ENCODE peak calls at places on chromosomes 16 and 17, in six cellular contexts. One of them, this sample, is unnamed.

GRCh38 chr17:6843241-6843890 is 11.8 kb upstream of the TEKT1 start:
- DNase-seq in NCI-H1930: peak; percentile 47
- DNase-seq in CD8-positive, alpha-beta memory T cell: peak; percentile 19
- DNase-seq in fibroblast of lung: peak; percentile 68
- DNase-seq in activated naive CD8-positive, alpha-beta T cell treated with anti-CD3 and anti-CD28 coated beads, Interleukin-2, amount 50 U/mL, for 24 hours: no peak
- DNase-seq in stimulated activated CD8-positive, alpha-beta memory T cell treated with anti-CD3 and anti-CD28 coated beads, Interleukin-7, amount 100 ng/mL, for 1 hour: no peak
- DNase-seq in this sample: no peak

GRCh38 chr17:81429813-81430510 is 34.7 kb downstream of the BAHCC1 start:
- DNase-seq in activated naive CD8-positive, alpha-beta T cell treated with anti-CD3 and anti-CD28 coated beads, Interleukin-2, amount 50 U/mL, for 24 hours: no peak
- DNase-seq in NCI-H1930: no peak
- DNase-seq in stimulated activated CD8-positive, alpha-beta memory T cell treated with anti-CD3 and anti-CD28 coated beads, Interleukin-7, amount 100 ng/mL, for 1 hour: no peak
- DNase-seq in CD8-positive, alpha-beta memory T cell: no peak
- DNase-seq in fibroblast of lung: peak; percentile 69
- DNase-seq in this sample: no peak

GRCh38 chr17:82301300-82301915 is 16.0 kb downstream of the CD7 start:
- DNase-seq in CD8-positive, alpha-beta memory T cell: no peak
- DNase-seq in NCI-H1930: no peak
- DNase-seq in fibroblast of lung: no peak
- DNase-seq in stimulated activated CD8-positive, alpha-beta memory T cell treated with anti-CD3 and anti-CD28 coated beads, Interleukin-7, amount 100 ng/mL, for 1 hour: no peak
- DNase-seq in activated naive CD8-positive, alpha-beta T cell treated with anti-CD3 and anti-CD28 coated beads, Interleukin-2, amount 50 U/mL, for 24 hours: no peak
- DNase-seq in this sample: no peak

GRCh38 chr17:45739786-45740185 is 44.3 kb upstream of the CRHR1 start:
- DNase-seq in fibroblast of lung: no peak
- DNase-seq in CD8-positive, alpha-beta memory T cell: no peak
- DNase-seq in stimulated activated CD8-positive, alpha-beta memory T cell treated with anti-CD3 and anti-CD28 coated beads, Interleukin-7, amount 100 ng/mL, for 1 hour: no peak
- DNase-seq in activated naive CD8-positive, alpha-beta T cell treated with anti-CD3 and anti-CD28 coated beads, Interleukin-2, amount 50 U/mL, for 24 hours: no peak
- DNase-seq in NCI-H1930: no peak
- DNase-seq in this sample: no peak

GRCh38 chr16:4675864-4676786 is 17.2 kb upstream of the NUDT16L1 start:
- DNase-seq in stimulated activated CD8-positive, alpha-beta memory T cell treated with anti-CD3 and anti-CD28 coated beads, Interleukin-7, amount 100 ng/mL, for 1 hour: no peak
- DNase-seq in activated naive CD8-positive, alpha-beta T cell treated with anti-CD3 and anti-CD28 coated beads, Interleukin-2, amount 50 U/mL, for 24 hours: peak; percentile 74
- DNase-seq in NCI-H1930: no peak
- DNase-seq in fibroblast of lung: no peak
- DNase-seq in CD8-positive, alpha-beta memory T cell: peak; percentile 81
- DNase-seq in this sample: no peak

GRCh38 chr17:71759422-71760060 is 361.3 kb upstream of the SOX9 start:
- DNase-seq in fibroblast of lung: peak; percentile 31
- DNase-seq in CD8-positive, alpha-beta memory T cell: no peak
- DNase-seq in stimulated activated CD8-positive, alpha-beta memory T cell treated with anti-CD3 and anti-CD28 coated beads, Interleukin-7, amount 100 ng/mL, for 1 hour: no peak
- DNase-seq in activated naive CD8-positive, alpha-beta T cell treated with anti-CD3 and anti-CD28 coated beads, Interleukin-2, amount 50 U/mL, for 24 hours: no peak
- DNase-seq in NCI-H1930: no peak
- DNase-seq in this sample: no peak

GRCh38 chr17:7774037-7774659 is 56.6 kb downstream of the DNAH2 start:
- DNase-seq in fibroblast of lung: peak; percentile 83
- DNase-seq in stimulated activated CD8-positive, alpha-beta memory T cell treated with anti-CD3 and anti-CD28 coated beads, Interleukin-7, amount 100 ng/mL, for 1 hour: no peak
- DNase-seq in activated naive CD8-positive, alpha-beta T cell treated with anti-CD3 and anti-CD28 coated beads, Interleukin-2, amount 50 U/mL, for 24 hours: no peak
- DNase-seq in CD8-positive, alpha-beta memory T cell: no peak
- DNase-seq in NCI-H1930: no peak
- DNase-seq in this sample: no peak

GRCh38 chr17:79977711-79978544 is 57.7 kb downstream of the TBC1D16 start:
- DNase-seq in CD8-positive, alpha-beta memory T cell: no peak
- DNase-seq in fibroblast of lung: no peak
- DNase-seq in NCI-H1930: no peak
- DNase-seq in activated naive CD8-positive, alpha-beta T cell treated with anti-CD3 and anti-CD28 coated beads, Interleukin-2, amount 50 U/mL, for 24 hours: no peak
- DNase-seq in stimulated activated CD8-positive, alpha-beta memory T cell treated with anti-CD3 and anti-CD28 coated beads, Interleukin-7, amount 100 ng/mL, for 1 hour: no peak
- DNase-seq in this sample: no peak

GRCh38 chr17:21679256-21680146 is 12.8 kb upstream of the KCNJ18 start:
- DNase-seq in stimulated activated CD8-positive, alpha-beta memory T cell treated with anti-CD3 and anti-CD28 coated beads, Interleukin-7, amount 100 ng/mL, for 1 hour: no peak
- DNase-seq in CD8-positive, alpha-beta memory T cell: no peak
- DNase-seq in activated naive CD8-positive, alpha-beta T cell treated with anti-CD3 and anti-CD28 coated beads, Interleukin-2, amount 50 U/mL, for 24 hours: no peak
- DNase-seq in NCI-H1930: peak; percentile 48
- DNase-seq in fibroblast of lung: no peak
- DNase-seq in this sample: no peak

GRCh38 chr16:968620-969019 is 2.2 kb downstream of the LMF1 start:
- DNase-seq in stimulated activated CD8-positive, alpha-beta memory T cell treated with anti-CD3 and anti-CD28 coated beads, Interleukin-7, amount 100 ng/mL, for 1 hour: no peak
- DNase-seq in fibroblast of lung: no peak
- DNase-seq in CD8-positive, alpha-beta memory T cell: no peak
- DNase-seq in activated naive CD8-positive, alpha-beta T cell treated with anti-CD3 and anti-CD28 coated beads, Interleukin-2, amount 50 U/mL, for 24 hours: no peak
- DNase-seq in NCI-H1930: no peak
- DNase-seq in this sample: no peak

GRCh38 chr17:44763170-44763569 is 4.4 kb downstream of the ADAM11 start:
- DNase-seq in activated naive CD8-positive, alpha-beta T cell treated with anti-CD3 and anti-CD28 coated beads, Interleukin-2, amount 50 U/mL, for 24 hours: no peak
- DNase-seq in CD8-positive, alpha-beta memory T cell: no peak
- DNase-seq in stimulated activated CD8-positive, alpha-beta memory T cell treated with anti-CD3 and anti-CD28 coated beads, Interleukin-7, amount 100 ng/mL, for 1 hour: no peak
- DNase-seq in NCI-H1930: no peak
- DNase-seq in fibroblast of lung: no peak
- DNase-seq in this sample: no peak

GRCh38 chr17:56291226-56291805 is 138.0 kb downstream of the ANKFN1 start:
- DNase-seq in NCI-H1930: no peak
- DNase-seq in CD8-positive, alpha-beta memory T cell: no peak
- DNase-seq in fibroblast of lung: peak; percentile 29
- DNase-seq in activated naive CD8-positive, alpha-beta T cell treated with anti-CD3 and anti-CD28 coated beads, Interleukin-2, amount 50 U/mL, for 24 hours: no peak
- DNase-seq in stimulated activated CD8-positive, alpha-beta memory T cell treated with anti-CD3 and anti-CD28 coated beads, Interleukin-7, amount 100 ng/mL, for 1 hour: no peak
- DNase-seq in this sample: no peak

GRCh38 chr17:57294629-57295501 is 38.5 kb downstream of the MSI2 start:
- DNase-seq in fibroblast of lung: peak; percentile 12
- DNase-seq in NCI-H1930: peak; percentile 34
- DNase-seq in CD8-positive, alpha-beta memory T cell: peak; percentile 23
- DNase-seq in stimulated activated CD8-positive, alpha-beta memory T cell treated with anti-CD3 and anti-CD28 coated beads, Interleukin-7, amount 100 ng/mL, for 1 hour: peak; percentile 8
- DNase-seq in activated naive CD8-positive, alpha-beta T cell treated with anti-CD3 and anti-CD28 coated beads, Interleukin-2, amount 50 U/mL, for 24 hours: peak; percentile 23
- DNase-seq in this sample: peak; percentile 81

GRCh38 chr17:42578282-42578869 is 847 bp upstream of the PSMC3IP start:
- DNase-seq in fibroblast of lung: peak; percentile 76
- DNase-seq in stimulated activated CD8-positive, alpha-beta memory T cell treated with anti-CD3 and anti-CD28 coated beads, Interleukin-7, amount 100 ng/mL, for 1 hour: peak; percentile 53
- DNase-seq in NCI-H1930: peak; percentile 65
- DNase-seq in CD8-positive, alpha-beta memory T cell: peak; percentile 67
- DNase-seq in activated naive CD8-positive, alpha-beta T cell treated with anti-CD3 and anti-CD28 coated beads, Interleukin-2, amount 50 U/mL, for 24 hours: peak; percentile 85
- DNase-seq in this sample: peak; percentile 62

GRCh38 chr16:15644306-15644961 is 1.5 kb upstream of the MARF1 start:
- DNase-seq in activated naive CD8-positive, alpha-beta T cell treated with anti-CD3 and anti-CD28 coated beads, Interleukin-2, amount 50 U/mL, for 24 hours: no peak
- DNase-seq in fibroblast of lung: no peak
- DNase-seq in CD8-positive, alpha-beta memory T cell: no peak
- DNase-seq in NCI-H1930: peak; percentile 72
- DNase-seq in stimulated activated CD8-positive, alpha-beta memory T cell treated with anti-CD3 and anti-CD28 coated beads, Interleukin-7, amount 100 ng/mL, for 1 hour: no peak
- DNase-seq in this sample: peak; percentile 49

GRCh38 chr17:81171941-81172340 is 5.9 kb upstream of the AATK start:
- DNase-seq in activated naive CD8-positive, alpha-beta T cell treated with anti-CD3 and anti-CD28 coated beads, Interleukin-2, amount 50 U/mL, for 24 hours: no peak
- DNase-seq in CD8-positive, alpha-beta memory T cell: no peak
- DNase-seq in stimulated activated CD8-positive, alpha-beta memory T cell treated with anti-CD3 and anti-CD28 coated beads, Interleukin-7, amount 100 ng/mL, for 1 hour: no peak
- DNase-seq in NCI-H1930: no peak
- DNase-seq in fibroblast of lung: peak; percentile 25
- DNase-seq in this sample: no peak

GRCh38 chr16:5059386-5060072 is 6.2 kb downstream of the C16orf89 start:
- DNase-seq in CD8-positive, alpha-beta memory T cell: no peak
- DNase-seq in activated naive CD8-positive, alpha-beta T cell treated with anti-CD3 and anti-CD28 coated beads, Interleukin-2, amount 50 U/mL, for 24 hours: no peak
- DNase-seq in stimulated activated CD8-positive, alpha-beta memory T cell treated with anti-CD3 and anti-CD28 coated beads, Interleukin-7, amount 100 ng/mL, for 1 hour: no peak
- DNase-seq in fibroblast of lung: no peak
- DNase-seq in NCI-H1930: no peak
- DNase-seq in this sample: no peak

GRCh38 chr17:65062168-65062915 is 5.8 kb upstream of the GNA13 start:
- DNase-seq in NCI-H1930: no peak
- DNase-seq in stimulated activated CD8-positive, alpha-beta memory T cell treated with anti-CD3 and anti-CD28 coated beads, Interleukin-7, amount 100 ng/mL, for 1 hour: no peak
- DNase-seq in fibroblast of lung: peak; percentile 38
- DNase-seq in CD8-positive, alpha-beta memory T cell: no peak
- DNase-seq in activated naive CD8-positive, alpha-beta T cell treated with anti-CD3 and anti-CD28 coated beads, Interleukin-2, amount 50 U/mL, for 24 hours: no peak
- DNase-seq in this sample: no peak

GRCh38 chr17:18850679-18851078 is 7.3 kb upstream of the PRPSAP2 start:
- DNase-seq in activated naive CD8-positive, alpha-beta T cell treated with anti-CD3 and anti-CD28 coated beads, Interleukin-2, amount 50 U/mL, for 24 hours: no peak
- DNase-seq in CD8-positive, alpha-beta memory T cell: no peak
- DNase-seq in fibroblast of lung: no peak
- DNase-seq in NCI-H1930: no peak
- DNase-seq in stimulated activated CD8-positive, alpha-beta memory T cell treated with anti-CD3 and anti-CD28 coated beads, Interleukin-7, amount 100 ng/mL, for 1 hour: no peak
- DNase-seq in this sample: no peak

GRCh38 chr16:49620158-49620867 is 235.6 kb downstream of the ZNF423 start:
- DNase-seq in NCI-H1930: no peak
- DNase-seq in stimulated activated CD8-positive, alpha-beta memory T cell treated with anti-CD3 and anti-CD28 coated beads, Interleukin-7, amount 100 ng/mL, for 1 hour: no peak
- DNase-seq in CD8-positive, alpha-beta memory T cell: no peak
- DNase-seq in fibroblast of lung: peak; percentile 65
- DNase-seq in activated naive CD8-positive, alpha-beta T cell treated with anti-CD3 and anti-CD28 coated beads, Interleukin-2, amount 50 U/mL, for 24 hours: no peak
- DNase-seq in this sample: no peak

GRCh38 chr16:56779956-56780355 is 50.0 kb downstream of the NUP93 start:
- DNase-seq in fibroblast of lung: no peak
- DNase-seq in NCI-H1930: peak; percentile 48
- DNase-seq in CD8-positive, alpha-beta memory T cell: no peak
- DNase-seq in activated naive CD8-positive, alpha-beta T cell treated with anti-CD3 and anti-CD28 coated beads, Interleukin-2, amount 50 U/mL, for 24 hours: no peak
- DNase-seq in stimulated activated CD8-positive, alpha-beta memory T cell treated with anti-CD3 and anti-CD28 coated beads, Interleukin-7, amount 100 ng/mL, for 1 hour: no peak
- DNase-seq in this sample: no peak

GRCh38 chr17:27974531-27975145 is 67.8 kb upstream of the NLK start:
- DNase-seq in stimulated activated CD8-positive, alpha-beta memory T cell treated with anti-CD3 and anti-CD28 coated beads, Interleukin-7, amount 100 ng/mL, for 1 hour: no peak
- DNase-seq in fibroblast of lung: no peak
- DNase-seq in CD8-positive, alpha-beta memory T cell: no peak
- DNase-seq in activated naive CD8-positive, alpha-beta T cell treated with anti-CD3 and anti-CD28 coated beads, Interleukin-2, amount 50 U/mL, for 24 hours: no peak
- DNase-seq in NCI-H1930: no peak
- DNase-seq in this sample: no peak

GRCh38 chr16:58045096-58045495 is 19.5 kb downstream of the MMP15 start:
- DNase-seq in stimulated activated CD8-positive, alpha-beta memory T cell treated with anti-CD3 and anti-CD28 coated beads, Interleukin-7, amount 100 ng/mL, for 1 hour: no peak
- DNase-seq in fibroblast of lung: no peak
- DNase-seq in NCI-H1930: no peak
- DNase-seq in activated naive CD8-positive, alpha-beta T cell treated with anti-CD3 and anti-CD28 coated beads, Interleukin-2, amount 50 U/mL, for 24 hours: no peak
- DNase-seq in CD8-positive, alpha-beta memory T cell: no peak
- DNase-seq in this sample: no peak

GRCh38 chr17:71057448-71057847 is 888.1 kb downstream of the KCNJ2 start:
- DNase-seq in CD8-positive, alpha-beta memory T cell: no peak
- DNase-seq in NCI-H1930: no peak
- DNase-seq in activated naive CD8-positive, alpha-beta T cell treated with anti-CD3 and anti-CD28 coated beads, Interleukin-2, amount 50 U/mL, for 24 hours: no peak
- DNase-seq in stimulated activated CD8-positive, alpha-beta memory T cell treated with anti-CD3 and anti-CD28 coated beads, Interleukin-7, amount 100 ng/mL, for 1 hour: no peak
- DNase-seq in fibroblast of lung: peak; percentile 79
- DNase-seq in this sample: no peak

GRCh38 chr17:77438241-77439204 is 297.8 kb downstream of the SEC14L1 start:
- DNase-seq in fibroblast of lung: no peak
- DNase-seq in stimulated activated CD8-positive, alpha-beta memory T cell treated with anti-CD3 and anti-CD28 coated beads, Interleukin-7, amount 100 ng/mL, for 1 hour: no peak
- DNase-seq in activated naive CD8-positive, alpha-beta T cell treated with anti-CD3 and anti-CD28 coated beads, Interleukin-2, amount 50 U/mL, for 24 hours: no peak
- DNase-seq in CD8-positive, alpha-beta memory T cell: no peak
- DNase-seq in NCI-H1930: no peak
- DNase-seq in this sample: no peak

GRCh38 chr17:81684442-81684911 is 666 bp downstream of the HGS start:
- DNase-seq in fibroblast of lung: peak; percentile 84
- DNase-seq in activated naive CD8-positive, alpha-beta T cell treated with anti-CD3 and anti-CD28 coated beads, Interleukin-2, amount 50 U/mL, for 24 hours: peak; percentile 43
- DNase-seq in stimulated activated CD8-positive, alpha-beta memory T cell treated with anti-CD3 and anti-CD28 coated beads, Interleukin-7, amount 100 ng/mL, for 1 hour: no peak
- DNase-seq in CD8-positive, alpha-beta memory T cell: no peak
- DNase-seq in NCI-H1930: no peak
- DNase-seq in this sample: no peak

GRCh38 chr17:39141294-39141693 is 10.1 kb downstream of the PLXDC1 start:
- DNase-seq in CD8-positive, alpha-beta memory T cell: no peak
- DNase-seq in fibroblast of lung: no peak
- DNase-seq in activated naive CD8-positive, alpha-beta T cell treated with anti-CD3 and anti-CD28 coated beads, Interleukin-2, amount 50 U/mL, for 24 hours: no peak
- DNase-seq in stimulated activated CD8-positive, alpha-beta memory T cell treated with anti-CD3 and anti-CD28 coated beads, Interleukin-7, amount 100 ng/mL, for 1 hour: no peak
- DNase-seq in NCI-H1930: no peak
- DNase-seq in this sample: no peak